ENCODE peak calls at places on chromosomes 7 and 10, in four cellular contexts. K is GM12878, O is K562, T is HepG2. X is an unnamed sample.

GRCh38 chr7:45563401-45563800 is 10.8 kb upstream of the ADCY1 start:
- DNase-seq in K (no peak), O (no peak), T (no peak), X (no peak)

GRCh38 chr10:58775960-58776574 is 263.4 kb downstream of the BICC1 start:
- DNase-seq in K (no peak), O (no peak), T (no peak), X (no peak)

GRCh38 chr7:99579956-99580777 is 17.9 kb upstream of the TMEM225B start:
- DNase-seq in K (no peak), O (peak), T (peak), X (peak)

GRCh38 chr10:82190432-82191260 is 315.7 kb downstream of the NRG3 start:
- DNase-seq in K (no peak), O (no peak), T (no peak), X (no peak)

GRCh38 chr10:13401142-13401541 is 53.0 kb upstream of the SEPHS1 start:
- DNase-seq in K (no peak), O (no peak), T (no peak), X (no peak)

GRCh38 chr10:132449051-132449825 is 52.2 kb downstream of the PWWP2B start:
- DNase-seq in K (no peak), O (peak), T (no peak), X (peak)

GRCh38 chr7:156616269-156617202 is 24.0 kb upstream of the RNF32 start:
- DNase-seq in K (no peak), O (no peak), T (peak), X (peak)

GRCh38 chr10:124090630-124091209 is 2.7 kb downstream of the CHST15 start:
- DNase-seq in K (no peak), O (no peak), T (peak), X (no peak)

GRCh38 chr10:117240105-117240729 is 697 bp upstream of the SLC18A2 start:
- DNase-seq in K (no peak), O (no peak), T (no peak), X (peak)

GRCh38 chr10:66799474-66799873 is 126.4 kb upstream of the LRRTM3 start:
- DNase-seq in K (no peak), O (no peak), T (no peak), X (no peak)

GRCh38 chr10:17454181-17454800 is at the start of gene ST8SIA6:
- DNase-seq in K (no peak), O (peak), T (no peak), X (peak)

GRCh38 chr7:107045195-107045960 is 873 bp downstream of the PRKAR2B start:
- DNase-seq in K (no peak), O (no peak), T (no peak), X (peak)

GRCh38 chr7:151696738-151697514 is 177.2 kb upstream of the RHEB start:
- DNase-seq in K (no peak), O (no peak), T (peak), X (peak)

GRCh38 chr7:47803846-47804245 is 144.4 kb downstream of the PKD1L1 start:
- DNase-seq in K (no peak), O (no peak), T (no peak), X (no peak)

GRCh38 chr7:27148776-27149641 is 1.4 kb upstream of the HOXA6 start:
- DNase-seq in K (no peak), O (no peak), T (no peak), X (no peak)

GRCh38 chr10:21166557-21167287 is 269.6 kb upstream of the NEBL start:
- DNase-seq in K (no peak), O (no peak), T (no peak), X (no peak)

GRCh38 chr10:104779701-104780100 is 138.6 kb downstream of the SORCS3 start:
- DNase-seq in K (no peak), O (no peak), T (no peak), X (no peak)

GRCh38 chr7:51021906-51022570 is 239.3 kb upstream of the GRB10 start:
- DNase-seq in K (no peak), O (no peak), T (no peak), X (no peak)

GRCh38 chr10:38007551-38007950 is 2.9 kb upstream of the ZNF33A start:
- DNase-seq in K (no peak), O (no peak), T (no peak), X (no peak)

GRCh38 chr10:86648706-86649426 is 5.5 kb upstream of the OPN4 start:
- DNase-seq in K (no peak), O (no peak), T (no peak), X (no peak)

GRCh38 chr7:24129597-24129996 is 154.4 kb upstream of the NPY start:
- DNase-seq in K (no peak), O (no peak), T (no peak), X (no peak)

GRCh38 chr7:73612598-73613269 is 11.6 kb downstream of the MLXIPL start:
- DNase-seq in K (no peak), O (peak), T (peak), X (no peak)

GRCh38 chr10:124636271-124636993 is 107.7 kb downstream of the FAM53B start:
- DNase-seq in K (no peak), O (no peak), T (no peak), X (peak)

GRCh38 chr7:158270106-158270775 is 317.4 kb downstream of the PTPRN2 start:
- DNase-seq in K (no peak), O (no peak), T (no peak), X (peak)

GRCh38 chr10:71548494-71548846 is 151.8 kb downstream of the CDH23 start:
- DNase-seq in K (no peak), O (peak), T (no peak), X (peak)

GRCh38 chr10:66349076-66349475 is 576.8 kb upstream of the LRRTM3 start:
- DNase-seq in K (no peak), O (no peak), T (no peak), X (no peak)

GRCh38 chr7:137626469-137627067 is 220.2 kb downstream of the DGKI start:
- DNase-seq in K (peak), O (peak), T (peak), X (peak)

GRCh38 chr10:69086131-69086530 is 1.8 kb upstream of the SRGN start:
- DNase-seq in K (no peak), O (no peak), T (no peak), X (no peak)

GRCh38 chr10:117432866-117433265 is 57.6 kb upstream of the PDZD8 start:
- DNase-seq in K (no peak), O (no peak), T (no peak), X (no peak)

GRCh38 chr10:92244796-92245195 is 46.1 kb downstream of the CPEB3 start:
- DNase-seq in K (peak), O (no peak), T (no peak), X (no peak)

GRCh38 chr10:92969151-92969550 is 91.4 kb upstream of the CYP26C1 start:
- DNase-seq in K (no peak), O (no peak), T (no peak), X (no peak)

GRCh38 chr10:6713716-6714115 is 133.6 kb upstream of the PRKCQ start:
- DNase-seq in K (no peak), O (no peak), T (no peak), X (no peak)

GRCh38 chr7:32513205-32513604 is 17.9 kb downstream of the AVL9 start:
- DNase-seq in K (no peak), O (no peak), T (no peak), X (no peak)

GRCh38 chr7:42250411-42250810 is 13.4 kb upstream of the GLI3 start:
- DNase-seq in K (no peak), O (no peak), T (no peak), X (no peak)

GRCh38 chr7:42254217-42254616 is 17.2 kb upstream of the GLI3 start:
- DNase-seq in K (no peak), O (no peak), T (no peak), X (no peak)

GRCh38 chr7:42248579-42248978 is 11.6 kb upstream of the GLI3 start:
- DNase-seq in K (no peak), O (no peak), T (no peak), X (no peak)

DNA sequence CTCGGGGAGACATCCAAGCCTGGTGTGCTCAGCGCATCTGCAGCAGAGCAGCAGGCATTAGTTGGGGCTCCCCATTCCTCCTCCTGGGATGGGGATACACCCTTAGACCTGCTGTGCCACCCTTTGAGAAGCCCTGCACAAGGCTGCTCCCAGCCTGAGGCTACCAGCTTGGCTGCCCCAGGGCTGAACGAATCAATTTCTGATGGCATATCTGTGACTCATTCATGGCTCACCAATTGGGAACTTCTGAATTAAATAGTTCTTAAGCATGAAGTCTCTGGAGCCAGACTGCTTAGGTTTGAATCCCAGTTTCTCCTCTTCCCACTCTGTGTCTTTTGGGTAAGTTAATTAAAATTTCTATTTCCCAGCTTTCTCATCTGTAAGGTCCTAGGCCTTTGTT is 16.3 kb upstream of the GLI3 start:
- DNase-seq in K (no peak), O (no peak), T (no peak), X (no peak)
- TF ChIP-seq CREM in K (no peak), O (no peak), T (no peak), X (no peak)

GRCh38 chr10:33463011-33463410 is 128.5 kb upstream of the NRP1 start:
- DNase-seq in K (no peak), O (no peak), T (no peak), X (no peak)

GRCh38 chr10:33465747-33466146 is 131.3 kb upstream of the NRP1 start:
- DNase-seq in K (no peak), O (no peak), T (no peak), X (no peak)

GRCh38 chr10:33460461-33461294 is 126.2 kb upstream of the NRP1 start:
- DNase-seq in K (no peak), O (no peak), T (no peak), X (no peak)

GRCh38 chr10:33459597-33459996 is 125.1 kb upstream of the NRP1 start:
- DNase-seq in K (no peak), O (no peak), T (peak), X (no peak)

GRCh38 chr10:33461295-33461640 is 126.8 kb upstream of the NRP1 start:
- DNase-seq in K (no peak), O (no peak), T (no peak), X (no peak)
- TF ChIP-seq NR2C2 in K (no peak), O (no peak), T (no peak), X (no peak)

GRCh38 chr10:107971411-107971810 is 806.9 kb upstream of the SORCS1 start:
- DNase-seq in K (no peak), O (no peak), T (no peak), X (no peak)

GRCh38 chr10:107971973-107972372 is 807.5 kb upstream of the SORCS1 start:
- DNase-seq in K (no peak), O (no peak), T (no peak), X (no peak)

GRCh38 chr10:107969936-107970335 is 805.4 kb upstream of the SORCS1 start:
- DNase-seq in K (no peak), O (no peak), T (no peak), X (no peak)

GRCh38 chr10:107966817-107967216 is 802.3 kb upstream of the SORCS1 start:
- DNase-seq in K (no peak), O (no peak), T (no peak), X (no peak)

GRCh38 chr10:107970512-107970911 is 806.0 kb upstream of the SORCS1 start:
- DNase-seq in K (no peak), O (no peak), T (no peak), X (no peak)
- TF ChIP-seq ESRRA in K (no peak), O (no peak), T (no peak), X (no peak)

GRCh38 chr7:127819975-127820778 is 168.2 kb downstream of the SND1 start:
- DNase-seq in K (peak), O (peak), T (peak), X (no peak)
- TF ChIP-seq CREM in K (peak), O (no peak), T (peak), X (no peak)

GRCh38 chr7:155007947-155008346 is 5.0 kb upstream of the PAXIP1 start:
- DNase-seq in K (no peak), O (peak), T (peak), X (peak)
- TF ChIP-seq NR2C2 in K (no peak), O (no peak), T (no peak), X (no peak)